ENCODE peak calls at places on chromosomes 5 and 9, in ten cellular contexts. Z, D, A, M, F, R, H, G, B and P are unnamed samples.

GRCh38 chr5:88144219-88145040 is 124.2 kb downstream of the TMEM161B start:
- DNase-seq in Z (peak), D (no peak), A (no peak), M (no peak), F (no peak), R (no peak), H (no peak), G (no peak), B (no peak), P (no peak)

GRCh38 chr5:912356-913091 is 19.8 kb downstream of the TRIP13 start:
- DNase-seq in Z (peak), D (no peak), A (peak), M (peak), F (peak), R (peak), H (peak), G (no peak), B (peak), P (no peak)

GRCh38 chr9:81664638-81665513 is 24.5 kb downstream of the TLE1 start:
- DNase-seq in Z (no peak), D (no peak), A (no peak), M (no peak), F (no peak), R (no peak), H (no peak), G (no peak), B (no peak), P (no peak)

GRCh38 chr5:82749453-82749852 is 327.7 kb downstream of the TMEM167A start:
- DNase-seq in Z (no peak), D (no peak), A (no peak), M (no peak), F (peak), R (peak), H (peak), G (no peak), B (peak), P (no peak)

GRCh38 chr9:10232352-10232930 is 380.4 kb downstream of the PTPRD start:
- DNase-seq in Z (no peak), D (no peak), A (peak), M (no peak), F (peak), R (peak), H (peak), G (no peak), B (peak), P (peak)

GRCh38 chr5:64958757-64959391 is 190.1 kb downstream of the CWC27 start:
- DNase-seq in Z (no peak), D (no peak), A (peak), M (peak), F (peak), R (peak), H (peak), G (no peak), B (peak), P (no peak)

GRCh38 chr5:2373631-2374030 is 377.8 kb downstream of the IRX2 start:
- DNase-seq in Z (no peak), D (no peak), A (no peak), M (no peak), F (no peak), R (no peak), H (no peak), G (no peak), B (no peak), P (no peak)

GRCh38 chr9:111851536-111851935 is 45.1 kb upstream of the UGCG start:
- DNase-seq in Z (no peak), D (no peak), A (no peak), M (peak), F (no peak), R (no peak), H (peak), G (no peak), B (no peak), P (no peak)

GRCh38 chr9:20319641-20320337 is 302.5 kb downstream of the MLLT3 start:
- DNase-seq in Z (no peak), D (no peak), A (peak), M (peak), F (peak), R (peak), H (no peak), G (no peak), B (peak), P (no peak)

GRCh38 chr5:150582281-150582791 is 58.1 kb upstream of the SYNPO start:
- DNase-seq in Z (peak), D (peak), A (peak), M (no peak), F (no peak), R (peak), H (no peak), G (peak), B (peak), P (no peak)

GRCh38 chr5:29001666-29002065 is 1963.3 kb upstream of the CDH9 start:
- DNase-seq in Z (peak), D (no peak), A (no peak), M (no peak), F (no peak), R (no peak), H (peak), G (no peak), B (no peak), P (no peak)

GRCh38 chr9:96317335-96317980 is 15.5 kb upstream of the HSD17B3 start:
- DNase-seq in Z (peak), D (peak), A (peak), M (peak), F (peak), R (peak), H (peak), G (peak), B (peak), P (peak)

GRCh38 chr5:32843532-32843895 is 132.4 kb downstream of the NPR3 start:
- DNase-seq in Z (no peak), D (no peak), A (no peak), M (no peak), F (peak), R (no peak), H (no peak), G (no peak), B (no peak), P (no peak)

GRCh38 chr5:89289604-89290003 is 406.6 kb upstream of the MEF2C start:
- DNase-seq in Z (no peak), D (no peak), A (peak), M (no peak), F (peak), R (no peak), H (no peak), G (no peak), B (peak), P (no peak)

GRCh38 chr5:146796911-146797310 is 81.6 kb downstream of the PPP2R2B start:
- DNase-seq in Z (no peak), D (no peak), A (no peak), M (no peak), F (no peak), R (no peak), H (no peak), G (no peak), B (no peak), P (no peak)

GRCh38 chr5:74232281-74232680 is 408.2 kb downstream of the ENC1 start:
- DNase-seq in Z (no peak), D (no peak), A (peak), M (no peak), F (peak), R (peak), H (no peak), G (no peak), B (peak), P (no peak)

GRCh38 chr9:128406848-128407391 is 13.7 kb upstream of the CERCAM start:
- DNase-seq in Z (no peak), D (no peak), A (no peak), M (no peak), F (peak), R (peak), H (no peak), G (no peak), B (no peak), P (no peak)

GRCh38 chr9:35645736-35646582 is 4.8 kb downstream of the SIT1 start:
- DNase-seq in Z (peak), D (no peak), A (no peak), M (peak), F (no peak), R (no peak), H (no peak), G (no peak), B (no peak), P (peak)

GRCh38 chr9:129007766-129008468 is 20.2 kb downstream of the SH3GLB2 start:
- DNase-seq in Z (no peak), D (no peak), A (no peak), M (no peak), F (no peak), R (no peak), H (no peak), G (no peak), B (no peak), P (no peak)

GRCh38 chr5:57499262-57500050 is 16.8 kb upstream of the ACTBL2 start:
- DNase-seq in Z (peak), D (no peak), A (peak), M (peak), F (peak), R (peak), H (peak), G (peak), B (peak), P (no peak)

GRCh38 chr5:115601709-115602584 is at the start of gene TICAM2:
- DNase-seq in Z (peak), D (peak), A (peak), M (no peak), F (peak), R (peak), H (peak), G (peak), B (peak), P (no peak)

GRCh38 chr9:93133641-93134017 is 422 bp downstream of the NINJ1 start:
- DNase-seq in Z (peak), D (peak), A (peak), M (no peak), F (peak), R (peak), H (peak), G (peak), B (peak), P (no peak)

GRCh38 chr5:64505769-64506566 is at the start of gene RGS7BP:
- DNase-seq in Z (peak), D (peak), A (peak), M (no peak), F (peak), R (peak), H (peak), G (peak), B (peak), P (no peak)

GRCh38 chr5:98415663-98416062 is 357.8 kb upstream of the RGMB start:
- DNase-seq in Z (no peak), D (no peak), A (no peak), M (no peak), F (no peak), R (no peak), H (no peak), G (no peak), B (no peak), P (no peak)

GRCh38 chr5:178279723-178280438 is 47.3 kb upstream of the PHYKPL start:
- DNase-seq in Z (peak), D (peak), A (peak), M (peak), F (peak), R (peak), H (peak), G (peak), B (peak), P (no peak)

DNA sequence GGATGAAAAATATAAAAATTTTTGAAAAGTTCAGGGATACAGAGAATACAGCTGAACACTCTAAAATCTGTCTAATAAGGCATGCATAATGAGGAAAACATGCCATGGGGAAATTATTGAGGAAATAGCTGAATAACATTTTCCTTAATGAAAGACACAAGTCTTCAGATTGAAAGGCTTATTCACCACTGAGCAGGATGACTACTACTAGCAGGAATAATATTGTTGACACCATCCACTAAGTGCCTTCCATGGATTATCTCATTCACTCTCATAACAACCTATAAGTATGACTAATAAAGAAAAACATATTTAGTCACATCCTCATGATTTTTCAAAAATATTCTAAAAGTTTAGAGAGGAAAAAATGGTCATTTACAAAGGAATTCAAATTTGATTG is 96.7 kb upstream of the FER start:
- DNase-seq in Z (no peak), D (no peak), A (no peak), M (no peak), F (peak), R (peak), H (no peak), G (no peak), B (peak), P (no peak)
- H3K4me3 ChIP-seq in Z (no peak), D (no peak), A (no peak), M (no peak), F (no peak), R (no peak), H (no peak), G (no peak), B (no peak), P (no peak)

GRCh38 chr5:167951121-167951520 is 340.3 kb upstream of the WWC1 start:
- DNase-seq in Z (no peak), D (no peak), A (no peak), M (no peak), F (no peak), R (peak), H (no peak), G (peak), B (no peak), P (no peak)
- H3K4me3 ChIP-seq in Z (no peak), D (peak), A (no peak), M (no peak), F (peak), R (peak), H (no peak), G (peak), B (peak), P (peak)

GRCh38 chr9:110575952-110576351 is 3.6 kb downstream of the SVEP1 start:
- DNase-seq in Z (no peak), D (no peak), A (no peak), M (no peak), F (peak), R (no peak), H (no peak), G (no peak), B (peak), P (no peak)

GRCh38 chr9:110580850-110581249 is 1.3 kb upstream of the SVEP1 start:
- DNase-seq in Z (no peak), D (no peak), A (no peak), M (no peak), F (peak), R (peak), H (no peak), G (no peak), B (peak), P (no peak)

GRCh38 chr9:110578896-110579752 is at the start of gene SVEP1:
- DNase-seq in Z (peak), D (peak), A (peak), M (no peak), F (peak), R (peak), H (peak), G (peak), B (peak), P (no peak)

GRCh38 chr9:110579763-110580255 is 268 bp upstream of the SVEP1 start:
- DNase-seq in Z (peak), D (peak), A (peak), M (no peak), F (peak), R (peak), H (peak), G (peak), B (peak), P (no peak)

GRCh38 chr9:110578575-110578895 is 1.0 kb downstream of the SVEP1 start:
- DNase-seq in Z (no peak), D (no peak), A (peak), M (no peak), F (no peak), R (peak), H (no peak), G (no peak), B (no peak), P (no peak)
- H3K4me3 ChIP-seq in Z (peak), D (peak), A (peak), M (no peak), F (peak), R (peak), H (peak), G (peak), B (peak), P (no peak)

GRCh38 chr5:132812123-132812948 is 766 bp upstream of the SOWAHA start:
- DNase-seq in Z (no peak), D (no peak), A (no peak), M (no peak), F (no peak), R (no peak), H (no peak), G (peak), B (no peak), P (no peak)
- H3K4me3 ChIP-seq in Z (peak), D (peak), A (no peak), M (peak), F (no peak), R (no peak), H (peak), G (peak), B (no peak), P (peak)

GRCh38 chr5:151595411-151595826 is 4.3 kb upstream of the FAT2 start:
- DNase-seq in Z (no peak), D (peak), A (no peak), M (no peak), F (no peak), R (no peak), H (no peak), G (no peak), B (no peak), P (no peak)

GRCh38 chr5:151597749-151598148 is 6.6 kb upstream of the FAT2 start:
- DNase-seq in Z (peak), D (no peak), A (no peak), M (no peak), F (no peak), R (no peak), H (no peak), G (no peak), B (no peak), P (no peak)

GRCh38 chr5:151598556-151598955 is 7.4 kb upstream of the FAT2 start:
- DNase-seq in Z (no peak), D (no peak), A (no peak), M (no peak), F (no peak), R (no peak), H (no peak), G (no peak), B (no peak), P (no peak)

GRCh38 chr5:151598984-151599383 is 7.9 kb upstream of the FAT2 start:
- DNase-seq in Z (no peak), D (no peak), A (no peak), M (no peak), F (no peak), R (no peak), H (no peak), G (no peak), B (no peak), P (no peak)

GRCh38 chr5:151596839-151597539 is 5.9 kb upstream of the FAT2 start:
- DNase-seq in Z (peak), D (peak), A (no peak), M (no peak), F (no peak), R (no peak), H (no peak), G (peak), B (no peak), P (no peak)
- H3K4me3 ChIP-seq in Z (no peak), D (no peak), A (no peak), M (no peak), F (no peak), R (no peak), H (no peak), G (no peak), B (no peak), P (no peak)

DNA sequence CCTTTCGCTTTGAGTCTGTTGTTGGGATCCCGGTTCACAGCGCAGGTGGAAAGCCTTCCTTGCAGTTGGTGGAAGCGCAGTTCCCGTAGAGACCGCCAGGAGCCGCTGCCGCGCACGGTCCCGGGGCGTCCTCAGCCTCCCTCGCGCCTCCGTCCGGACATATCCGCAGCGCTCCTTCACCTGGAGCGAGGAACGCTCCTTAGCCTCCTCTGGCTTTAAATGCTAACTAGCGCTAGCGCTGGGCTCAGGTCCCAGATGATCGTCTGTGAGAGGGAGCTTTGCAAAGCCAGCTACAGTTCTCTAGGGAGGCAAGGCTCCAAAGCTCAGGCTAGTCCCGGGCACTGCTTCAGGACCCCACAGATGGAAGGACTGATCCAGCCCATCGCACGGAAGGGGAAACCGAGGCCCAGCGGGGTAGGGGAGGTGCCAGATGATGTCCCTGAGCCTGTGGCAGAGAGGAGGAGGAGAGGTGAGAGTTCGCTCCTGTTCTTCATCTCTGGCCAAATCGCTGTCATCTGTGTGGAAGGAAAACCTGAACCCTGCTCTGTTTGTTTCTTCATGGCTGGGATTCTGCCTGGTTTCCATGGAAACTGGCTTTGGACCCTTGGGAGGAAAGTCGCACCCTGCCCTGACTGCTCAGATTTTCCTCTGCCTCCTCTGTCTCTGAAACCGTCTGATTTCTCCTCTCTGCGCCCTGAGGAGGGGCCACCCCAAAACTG is 31.4 kb downstream of the COL15A1 start:
- DNase-seq in Z (peak), D (peak), A (peak), M (peak), F (peak), R (peak), H (peak), G (peak), B (peak), P (peak)
- H3K4me3 ChIP-seq in Z (no peak), D (peak), A (no peak), M (peak), F (peak), R (peak), H (no peak), G (no peak), B (no peak), P (no peak)

GRCh38 chr9:7794196-7794595 is 5.4 kb downstream of the DMAC1 start:
- DNase-seq in Z (no peak), D (no peak), A (no peak), M (no peak), F (no peak), R (no peak), H (no peak), G (no peak), B (no peak), P (no peak)

GRCh38 chr9:7802666-7803065 is 3.1 kb upstream of the DMAC1 start:
- DNase-seq in Z (no peak), D (no peak), A (no peak), M (no peak), F (peak), R (peak), H (no peak), G (no peak), B (peak), P (no peak)

GRCh38 chr9:7799234-7799933 is at the start of gene DMAC1:
- DNase-seq in Z (peak), D (peak), A (peak), M (peak), F (peak), R (peak), H (peak), G (peak), B (peak), P (peak)

DNA sequence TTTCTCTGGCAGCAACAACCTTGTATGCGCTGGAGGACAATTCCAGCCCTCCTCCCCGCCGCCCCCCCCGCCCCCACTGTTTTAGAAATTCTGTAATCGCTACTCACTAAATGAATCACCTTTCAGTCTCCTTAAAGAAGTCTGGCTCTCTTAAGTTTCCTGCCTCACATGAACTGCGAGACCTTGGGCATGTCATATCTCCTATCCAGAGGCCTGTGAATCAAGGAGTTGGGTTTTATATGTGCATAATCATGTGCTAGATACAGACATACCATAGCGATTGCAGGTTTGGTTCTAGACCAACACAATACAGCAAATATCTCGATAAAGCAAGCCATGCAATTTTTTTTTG is 332 bp upstream of the DMAC1 start:
- DNase-seq in Z (no peak), D (no peak), A (no peak), M (no peak), F (no peak), R (no peak), H (no peak), G (no peak), B (no peak), P (no peak)
- H3K4me3 ChIP-seq in Z (no peak), D (peak), A (no peak), M (peak), F (peak), R (peak), H (peak), G (peak), B (peak), P (peak)

DNA sequence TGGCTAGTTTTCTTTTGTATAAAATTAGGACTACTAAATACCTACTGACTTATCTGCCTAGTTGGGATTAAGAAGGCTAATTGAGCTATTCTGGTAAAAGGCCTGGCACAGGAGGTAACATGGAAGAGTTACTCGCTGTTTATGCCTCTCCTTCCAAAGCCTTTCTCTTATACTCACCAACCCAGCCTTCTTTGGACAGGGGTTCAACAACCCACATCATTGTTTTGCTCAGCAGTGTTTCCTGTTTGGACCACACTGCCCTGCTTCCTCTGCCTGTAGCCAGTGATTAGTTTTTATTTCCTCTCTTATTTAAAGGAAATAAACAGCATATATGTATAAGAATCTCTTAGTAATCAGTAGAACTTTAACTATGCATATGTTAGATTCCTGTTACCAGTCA is 85.1 kb upstream of the TLX3 start:
- DNase-seq in Z (no peak), D (no peak), A (no peak), M (no peak), F (no peak), R (no peak), H (no peak), G (no peak), B (no peak), P (no peak)
- H3K4me3 ChIP-seq in Z (no peak), D (no peak), A (no peak), M (no peak), F (no peak), R (no peak), H (no peak), G (no peak), B (no peak), P (no peak)